ENCODE peak calls at places on chromosomes 7 and 10, in ten cellular contexts. X is neuronal stem cell; V is heart right ventricle; F is esophagus muscularis mucosa; J is pancreas; P is CD8-positive, alpha-beta memory T cell; O is naive thymus-derived CD4-positive, alpha-beta T cell; S is psoas muscle; U is hepatocyte; G is thoracic aorta. W is an unnamed sample.

GRCh38 chr10:49297818-49298665 is 928 bp upstream of the C10orf71 start:
- DNase-seq in X (no peak), V (peak; percentile 50), F (no peak), J (no peak), P (no peak), O (no peak), S (peak; percentile 68), U (no peak), G (no peak), W (no peak)

GRCh38 chr10:68365611-68366010 is 32.9 kb upstream of the PBLD start:
- DNase-seq in X (no peak), V (no peak), F (no peak), J (no peak), P (no peak), O (no peak), S (no peak), U (no peak), G (no peak), W (no peak)

GRCh38 chr7:128836729-128837348 is 6.6 kb downstream of the FLNC start:
- DNase-seq in X (no peak), V (no peak), F (no peak), J (no peak), P (no peak), O (no peak), S (peak; percentile 62), U (no peak), G (no peak), W (no peak)

GRCh38 chr10:124734311-124735166 is 9.6 kb downstream of the FAM53B start:
- DNase-seq in X (no peak), V (no peak), F (peak; percentile 85), J (no peak), P (peak; percentile 57), O (no peak), S (peak; percentile 53), U (peak; percentile 3), G (no peak), W (no peak)

GRCh38 chr7:140146574-140146973 is 30.2 kb downstream of the KDM7A start:
- DNase-seq in X (no peak), V (no peak), F (no peak), J (no peak), P (no peak), O (no peak), S (no peak), U (no peak), G (no peak), W (no peak)

GRCh38 chr7:31104361-31105255 is 52.5 kb downstream of the ADCYAP1R1 start:
- DNase-seq in X (no peak), V (no peak), F (no peak), J (no peak), P (no peak), O (no peak), S (no peak), U (no peak), G (no peak), W (no peak)

GRCh38 chr7:100585511-100586265 is at the start of gene LRCH4:
- DNase-seq in X (no peak), V (peak; percentile 65), F (no peak), J (peak; percentile 67), P (no peak), O (peak; percentile 64), S (no peak), U (peak; percentile 86), G (no peak), W (peak; percentile 49)

GRCh38 chr10:99329238-99329890 is at the start of gene CNNM1:
- DNase-seq in X (peak; percentile 20), V (peak; percentile 13), F (no peak), J (peak; percentile 33), P (no peak), O (no peak), S (peak; percentile 54), U (peak; percentile 73), G (no peak), W (peak; percentile 40)

GRCh38 chr10:20004087-20004523 is 187.9 kb downstream of the PLXDC2 start:
- DNase-seq in X (no peak), V (peak; percentile 57), F (no peak), J (peak; percentile 11), P (no peak), O (no peak), S (peak; percentile 60), U (no peak), G (peak; percentile 27), W (no peak)

GRCh38 chr7:90618880-90619279 is 22.8 kb downstream of the CDK14 start:
- DNase-seq in X (no peak), V (no peak), F (no peak), J (no peak), P (no peak), O (no peak), S (no peak), U (no peak), G (no peak), W (no peak)

GRCh38 chr7:21354284-21354683 is 73.6 kb upstream of the SP4 start:
- DNase-seq in X (no peak), V (no peak), F (no peak), J (no peak), P (no peak), O (no peak), S (no peak), U (no peak), G (no peak), W (no peak)

DNA sequence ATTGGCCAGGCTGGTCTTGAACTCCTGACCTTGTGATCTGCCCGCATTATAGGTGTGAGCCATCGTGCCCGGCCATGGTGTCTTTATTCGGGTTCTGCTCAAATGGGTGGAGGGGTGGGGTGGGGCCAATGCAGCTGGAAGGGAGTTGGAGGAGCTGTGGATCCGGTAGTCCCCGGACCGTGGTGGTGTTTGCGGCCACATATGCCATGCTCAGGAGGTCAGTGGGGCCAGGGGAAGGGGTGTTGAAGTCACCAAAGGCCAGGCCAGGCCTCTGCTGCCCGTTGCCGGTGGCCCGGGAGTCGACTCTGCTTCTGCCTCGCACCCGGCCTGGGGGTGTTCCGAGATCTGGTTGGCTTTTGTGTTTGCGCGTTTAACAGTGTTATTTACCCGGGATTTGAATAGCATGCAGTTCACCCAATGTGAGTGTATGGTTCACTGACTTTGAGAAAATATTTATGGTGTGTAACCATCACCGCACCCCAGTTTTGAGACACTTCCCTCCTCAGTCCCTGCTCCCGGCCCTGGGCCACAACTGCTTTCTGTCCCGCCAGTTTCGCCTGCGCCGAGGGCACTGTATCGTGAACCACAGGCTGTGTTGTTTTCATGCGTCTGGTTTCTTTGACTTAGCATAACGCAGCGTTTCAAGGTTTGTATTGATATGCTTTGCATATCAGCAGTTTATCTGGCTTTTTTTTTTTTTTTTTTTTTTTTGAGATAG is 10.7 kb downstream of the INPP5A start:
- DNase-seq in X (no peak), V (no peak), F (no peak), J (no peak), P (no peak), O (no peak), S (peak; percentile 26), U (no peak), G (no peak), W (no peak)
- H3K4me1 ChIP-seq in X (no peaks in the 10 kb centered on the region), V (peaks cover 74% of the 10 kb centered on the region), F (peaks cover 89% of the 10 kb centered on the region), J (peaks cover 11% of the 10 kb centered on the region), P (peaks cover 51% of the 10 kb centered on the region), O (peaks cover 10% of the 10 kb centered on the region), S (peaks cover 53% of the 10 kb centered on the region), U (peaks cover 8% of the 10 kb centered on the region), G (peaks cover 58% of the 10 kb centered on the region), W (peaks cover 6% of the 10 kb centered on the region)

GRCh38 chr10:116613486-116613885 is 7.3 kb upstream of the PNLIPRP2 start:
- DNase-seq in X (no peak), V (no peak), F (no peak), J (peak; percentile 86), P (no peak), O (no peak), S (no peak), U (no peak), G (no peak), W (no peak)
- H3K4me3 ChIP-seq in X (no peak overlapping the region), V (no peak overlapping the region), F (no peak overlapping the region), J (peak overlapping the region; percentile 8), P (no peak overlapping the region), O (no peak overlapping the region), S (no peak overlapping the region), U (no peak overlapping the region), G (no peak overlapping the region), W (no peak overlapping the region)

GRCh38 chr7:832292-832967 is at the start of gene SUN1:
- DNase-seq in X (no peak), V (no peak), F (no peak), J (peak; percentile 34), P (peak; percentile 86), O (peak; percentile 81), S (no peak), U (peak; percentile 63), G (no peak), W (no peak)

GRCh38 chr7:830069-830468 is 2.2 kb upstream of the SUN1 start:
- DNase-seq in X (no peak), V (no peak), F (no peak), J (no peak), P (no peak), O (no peak), S (no peak), U (no peak), G (no peak), W (no peak)

GRCh38 chr7:832968-833424 is 720 bp downstream of the SUN1 start:
- DNase-seq in X (no peak), V (no peak), F (no peak), J (no peak), P (peak; percentile 13), O (no peak), S (no peak), U (no peak), G (no peak), W (no peak)

GRCh38 chr7:833601-834258 is 1.5 kb downstream of the SUN1 start:
- DNase-seq in X (no peak), V (no peak), F (no peak), J (no peak), P (no peak), O (no peak), S (no peak), U (no peak), G (no peak), W (no peak)

DNA sequence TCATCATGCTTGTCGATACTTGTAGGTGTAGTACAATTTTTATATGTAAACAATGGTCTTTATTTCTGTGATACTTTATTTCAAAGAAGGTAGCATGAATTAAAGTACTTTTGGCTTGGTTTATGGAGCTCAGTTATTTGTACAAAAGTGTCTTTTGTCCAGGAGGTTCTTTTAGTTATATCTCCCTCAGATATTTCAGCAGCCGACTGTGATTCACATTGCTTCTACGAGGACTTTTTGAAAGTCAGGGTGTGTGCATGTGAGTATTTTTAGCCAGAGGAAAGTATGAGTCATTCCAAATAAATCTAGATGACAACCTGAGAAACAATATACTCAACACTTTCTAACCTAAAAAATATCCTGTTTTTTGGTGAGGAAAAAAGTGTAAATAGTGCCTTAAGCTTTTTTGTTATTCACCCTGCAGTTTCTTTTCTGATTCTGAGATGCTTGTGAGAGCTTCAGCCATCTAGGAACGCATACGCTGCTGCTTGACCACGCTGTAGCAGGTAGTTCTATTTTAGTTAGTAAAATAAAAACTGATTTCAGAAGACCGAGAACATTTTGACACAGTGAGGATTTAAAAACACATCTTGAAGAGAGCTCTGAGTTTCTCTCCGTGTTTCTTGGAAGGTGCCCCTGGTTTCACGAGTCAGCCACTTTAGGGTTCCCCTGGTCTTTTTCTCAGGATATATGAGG is 532 bp upstream of the SUN1 start:
- DNase-seq in X (no peak), V (no peak), F (no peak), J (no peak), P (peak; percentile 52), O (no peak), S (no peak), U (peak; percentile 77), G (no peak), W (no peak)
- H3K4me1 ChIP-seq in X (peaks cover 2% of the 10 kb centered on the region), V (peaks cover 100% of the 10 kb centered on the region), F (peaks cover 97% of the 10 kb centered on the region), J (peaks cover 27% of the 10 kb centered on the region), P (peaks cover 36% of the 10 kb centered on the region), O (peaks cover 23% of the 10 kb centered on the region), S (peaks cover 91% of the 10 kb centered on the region), U (peaks cover 23% of the 10 kb centered on the region), G (peaks cover 84% of the 10 kb centered on the region), W (peaks cover 13% of the 10 kb centered on the region)

GRCh38 chr7:131897016-131897789 is 340.8 kb upstream of the PODXL start:
- DNase-seq in X (no peak), V (no peak), F (no peak), J (no peak), P (no peak), O (no peak), S (no peak), U (no peak), G (no peak), W (no peak)
- H3K4me3 ChIP-seq in X (no peak overlapping the region), V (no peak overlapping the region), F (no peak overlapping the region), J (no peak overlapping the region), P (no peak overlapping the region), O (no peak overlapping the region), S (no peak overlapping the region), U (no peak overlapping the region), G (no peak overlapping the region), W (no peak overlapping the region)

W was measured in prostate gland.